ENCODE peak calls at places on chromosomes 7 and 10, in nine cellular contexts. I is ovary, R is colonic mucosa, T is pancreas, H is foreskin fibroblast, M is neural crest cell, Z is NB4, S is lower leg skin, C is esophagus muscularis mucosa. N is an unnamed sample.
A peak's percentile ranks its signal among the peaks of the same experiment; 100 is the strongest.

GRCh38 chr10:103140469-103140868 is 52.6 kb downstream of the NT5C2 start:
- DNase-seq in I (no peak), H (no peak), S (no peak), R (no peak), Z (no peak), T (no peak), M (no peak), C (no peak), N (no peak)

GRCh38 chr10:69661414-69662172 is 31.5 kb downstream of the FAM241B start:
- DNase-seq in I (no peak), R (no peak), H (no peak), C (no peak), Z (no peak), M (no peak), S (no peak), T (no peak), N (no peak)

GRCh38 chr7:76381814-76382213 is 23.0 kb upstream of the YWHAG start:
- DNase-seq in C (no peak), T (no peak), R (no peak), H (peak; percentile 25), I (no peak), M (no peak), Z (no peak), S (no peak), N (no peak)

GRCh38 chr7:133110312-133110711 is 28.4 kb upstream of the CHCHD3 start:
- DNase-seq in S (no peak), I (no peak), H (no peak), T (no peak), C (no peak), Z (no peak), M (no peak), R (no peak), N (no peak)

GRCh38 chr7:75957021-75957736 is 37.2 kb downstream of the TMEM120A start:
- DNase-seq in H (no peak), T (peak; percentile 70), S (no peak), R (peak; percentile 85), M (no peak), C (no peak), Z (no peak), I (no peak), N (no peak)

GRCh38 chr10:80567292-80567691 is 29.6 kb downstream of the SH2D4B start:
- DNase-seq in C (no peak), I (no peak), T (no peak), R (no peak), H (no peak), M (no peak), S (peak; percentile 25), Z (no peak), N (peak; percentile 23)

GRCh38 chr7:82859106-82859850 is 303.4 kb downstream of the PCLO start:
- DNase-seq in Z (peak; percentile 43), C (no peak), I (no peak), T (no peak), M (no peak), R (no peak), S (no peak), H (peak; percentile 12), N (no peak)

GRCh38 chr7:20713792-20714191 is 72.9 kb downstream of the SP8 start:
- DNase-seq in R (no peak), Z (no peak), H (no peak), I (no peak), C (no peak), M (no peak), S (no peak), T (no peak), N (no peak)

GRCh38 chr10:73044378-73045285 is 52.0 kb downstream of the P4HA1 start:
- DNase-seq in M (no peak), R (no peak), Z (no peak), H (peak; percentile 80), I (no peak), T (no peak), C (no peak), S (no peak), N (no peak)

GRCh38 chr10:112585052-112585451 is 138.0 kb downstream of the VTI1A start:
- DNase-seq in I (no peak), T (no peak), H (peak; percentile 75), C (no peak), R (no peak), S (no peak), Z (no peak), M (no peak), N (no peak)

GRCh38 chr10:119199231-119199992 is 8.0 kb upstream of the GRK5 start:
- DNase-seq in R (peak; percentile 59), Z (peak; percentile 86), H (peak; percentile 93), S (peak; percentile 86), C (no peak), M (peak; percentile 51), I (peak; percentile 66), T (no peak), N (peak; percentile 85)

GRCh38 chr10:77448226-77448625 is 189.4 kb downstream of the KCNMA1 start:
- DNase-seq in I (no peak), T (no peak), S (no peak), M (no peak), Z (no peak), H (no peak), C (no peak), R (peak; percentile 34), N (no peak)

GRCh38 chr7:133784421-133785045 is 342.6 kb upstream of the LRGUK start:
- DNase-seq in R (no peak), M (no peak), H (no peak), C (no peak), Z (no peak), I (no peak), T (no peak), S (no peak), N (no peak)

GRCh38 chr7:130009848-130010688 is 41.1 kb downstream of the ZC3HC1 start:
- DNase-seq in I (peak; percentile 24), S (no peak), R (peak; percentile 19), M (no peak), T (peak; percentile 73), H (peak; percentile 92), Z (peak; percentile 21), C (no peak), N (no peak)

GRCh38 chr10:13593560-13593959 is 6.8 kb downstream of the PRPF18 start:
- DNase-seq in Z (no peak), R (no peak), S (no peak), T (no peak), M (no peak), C (no peak), H (peak; percentile 41), I (no peak), N (no peak)

GRCh38 chr7:121073463-121074099 is 85.1 kb downstream of the CPED1 start:
- DNase-seq in H (no peak), R (no peak), C (no peak), I (no peak), S (no peak), M (no peak), Z (no peak), T (no peak), N (no peak)

DNA sequence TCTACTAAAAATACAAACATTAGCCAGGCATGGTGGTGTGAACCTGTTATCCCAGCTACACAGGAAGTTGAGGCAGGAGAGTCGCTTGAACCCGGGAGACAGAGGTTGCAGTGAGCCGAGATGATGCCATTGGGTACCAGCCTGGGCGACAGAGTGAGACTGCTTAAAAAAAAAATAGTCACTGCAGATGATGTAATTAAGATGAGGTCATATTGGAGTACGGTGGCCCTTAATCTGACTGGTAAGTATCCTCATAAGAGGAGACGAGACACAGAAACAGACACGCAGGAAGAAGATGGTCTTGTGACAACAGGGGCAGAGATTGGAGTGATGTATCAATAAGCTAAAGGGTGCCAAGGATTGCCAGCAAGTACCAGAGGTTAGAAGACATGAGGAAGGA is 156.0 kb downstream of the FAM107B start:
- DNase-seq in R (no peak), S (no peak), I (no peak), T (no peak), M (no peak), Z (no peak), C (no peak), H (no peak), N (no peak)
- TF ChIP-seq CTCF in R (no peak), S (no peak), I (no peak), T (no peak), M (no peak), Z (no peak), C (no peak), H (no peak), N (no peak)

GRCh38 chr7:155544485-155544884 is 1.9 kb downstream of the CNPY1 start:
- DNase-seq in C (no peak), M (no peak), T (peak; percentile 26), R (no peak), I (no peak), S (no peak), H (no peak), Z (no peak), N (no peak)

GRCh38 chr7:155543011-155543881 is 3.1 kb downstream of the CNPY1 start:
- DNase-seq in R (no peak), S (no peak), H (no peak), T (peak; percentile 40), C (no peak), M (no peak), Z (peak; percentile 33), I (no peak), N (no peak)

GRCh38 chr7:155547161-155547791 is 917 bp upstream of the CNPY1 start:
- DNase-seq in M (no peak), R (no peak), C (no peak), S (no peak), H (no peak), I (no peak), Z (no peak), T (peak; percentile 10), N (no peak)

GRCh38 chr7:155543926-155544325 is 2.4 kb downstream of the CNPY1 start:
- DNase-seq in Z (no peak), S (no peak), C (no peak), R (no peak), M (no peak), H (no peak), I (no peak), T (peak; percentile 13), N (no peak)

GRCh38 chr7:155545348-155545747 is 1.0 kb downstream of the CNPY1 start:
- DNase-seq in S (no peak), C (no peak), H (no peak), I (no peak), Z (peak; percentile 32), T (no peak), M (no peak), R (no peak), N (no peak)
- TF ChIP-seq CTCF in S (no peak), C (no peak), H (no peak), I (no peak), Z (peak; percentile 61), T (no peak), M (peak; percentile 40), R (no peak), N (no peak)

DNA sequence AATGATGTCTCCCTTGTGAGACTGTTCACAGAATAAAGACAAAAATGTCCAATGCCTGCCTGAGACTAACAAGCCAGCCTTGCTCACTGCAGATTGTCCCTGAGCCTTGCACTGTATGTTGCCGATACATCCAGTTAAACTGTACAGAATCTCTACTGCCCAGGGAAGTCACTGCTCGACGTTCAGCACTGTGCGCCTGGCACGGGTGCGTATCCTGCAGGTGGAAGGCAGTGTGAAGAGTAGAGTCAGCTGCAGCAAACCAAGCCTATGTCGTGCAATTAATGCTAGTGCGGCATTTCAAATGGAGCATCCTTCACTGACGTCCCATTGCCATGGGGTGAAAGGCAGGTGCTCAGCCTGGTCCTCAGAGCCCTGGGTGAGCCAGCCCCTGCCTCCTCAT is 132.9 kb downstream of the TNS3 start:
- DNase-seq in R (no peak), H (no peak), S (no peak), Z (no peak), T (no peak), C (no peak), I (no peak), M (no peak), N (no peak)
- TF ChIP-seq CTCF in R (no peak), H (no peak), S (no peak), Z (no peak), T (no peak), C (no peak), I (no peak), M (no peak), N (no peak)

GRCh38 chr10:5663692-5664427 is 2.5 kb downstream of the ASB13 start:
- DNase-seq in S (peak; percentile 82), T (no peak), Z (no peak), H (no peak), M (no peak), R (peak; percentile 17), C (no peak), I (no peak), N (peak; percentile 63)
- TF ChIP-seq CTCF in S (no peak), T (no peak), Z (no peak), H (no peak), M (no peak), R (no peak), C (no peak), I (no peak), N (no peak)